ENCODE peak calls at places on chromosome 9, in six cellular contexts. E, C, B, T, D and U are unnamed samples.

GRCh38 chr9:72951043-72951442 is 1.8 kb downstream of the ALDH1A1 start:
- DNase-seq in T (no peak), C (no peak), D (no peak), B (no peak), E (no peak), U (no peak)

GRCh38 chr9:35658894-35659220 is 765 bp downstream of the CCDC107 start:
- DNase-seq in C (peak), B (peak), D (no peak), E (no peak), T (peak), U (no peak)

GRCh38 chr9:10268500-10269485 is 344.0 kb downstream of the PTPRD start:
- DNase-seq in E (peak), D (no peak), T (no peak), B (peak), C (peak), U (no peak)

GRCh38 chr9:92378825-92379535 is 25.4 kb downstream of the OGN start:
- DNase-seq in D (no peak), C (peak), E (no peak), T (no peak), B (no peak), U (no peak)

GRCh38 chr9:124818431-124819281 is 34.6 kb upstream of the WDR38 start:
- DNase-seq in T (no peak), B (peak), E (no peak), C (no peak), D (no peak), U (no peak)

GRCh38 chr9:378263-378662 is 163.6 kb downstream of the DOCK8 start:
- DNase-seq in E (no peak), T (no peak), C (no peak), B (no peak), D (no peak), U (no peak)

GRCh38 chr9:121601234-121601633 is 50.2 kb upstream of the DAB2IP start:
- DNase-seq in B (peak), D (no peak), E (no peak), C (peak), T (no peak), U (no peak)

GRCh38 chr9:75087279-75087823 is 604 bp downstream of the NMRK1 start:
- DNase-seq in E (peak), C (peak), B (peak), T (peak), D (no peak), U (peak)

GRCh38 chr9:131677445-131678180 is 62.3 kb downstream of the RAPGEF1 start:
- DNase-seq in B (no peak), T (peak), D (peak), E (no peak), C (peak), U (no peak)

GRCh38 chr9:110687497-110687896 is 18.9 kb downstream of the MUSK start:
- DNase-seq in E (no peak), T (no peak), D (no peak), C (no peak), B (no peak), U (no peak)

GRCh38 chr9:71678999-71679398 is 89.3 kb downstream of the CEMIP2 start:
- DNase-seq in E (no peak), D (no peak), T (no peak), B (no peak), C (no peak), U (no peak)

GRCh38 chr9:73847536-73847935 is 649.6 kb upstream of the RORB start:
- DNase-seq in B (no peak), T (no peak), E (no peak), C (no peak), D (no peak), U (no peak)

GRCh38 chr9:104009853-104010252 is 84.3 kb upstream of the SMC2 start:
- DNase-seq in D (no peak), T (no peak), B (peak), C (peak), E (no peak), U (no peak)

GRCh38 chr9:114125614-114126013 is 26.5 kb upstream of the KIF12 start:
- DNase-seq in C (no peak), E (no peak), T (no peak), D (no peak), B (no peak), U (no peak)

GRCh38 chr9:114098660-114099522 is at the start of gene KIF12:
- DNase-seq in D (no peak), C (no peak), T (peak), E (no peak), B (no peak), U (no peak)